ENCODE peak calls at places on chromosomes 2 and 18, in four cellular contexts. T is stimulated activated naive CD4-positive, alpha-beta T cell treated with Interleukin-2 at 50 U/mL for 16 hours; A is SHP77; E is A549. S is an unnamed sample.

GRCh38 chr2:69989422-69990128 is 28.1 kb upstream of the ASPRV1 start:
- DNase-seq in T (no peak), A (no peak), E (no peak), S (no peak)

GRCh38 chr2:157746234-157746950 is 117.7 kb upstream of the ACVR1C start:
- DNase-seq in T (no peak), A (no peak), E (no peak), S (no peak)

GRCh38 chr2:187617925-187618324 is 63.7 kb upstream of the TFPI start:
- DNase-seq in T (no peak), A (no peak), E (no peak), S (no peak)

GRCh38 chr18:36593001-36593400 is 235.8 kb downstream of the TPGS2 start:
- DNase-seq in T (no peak), A (no peak), E (no peak), S (no peak)

GRCh38 chr2:218448934-218449333 is 30.0 kb downstream of the VIL1 start:
- DNase-seq in T (no peak), A (peak; percentile 5), E (peak; percentile 70), S (no peak)

GRCh38 chr2:217086038-217086522 is 226.2 kb upstream of the TNP1 start:
- DNase-seq in T (no peak), A (no peak), E (no peak), S (no peak)

GRCh38 chr2:135663148-135663700 is 78.4 kb upstream of the UBXN4 start:
- DNase-seq in T (no peak), A (no peak), E (no peak), S (no peak)

GRCh38 chr2:115083216-115083615 is 640.8 kb downstream of the DPP10 start:
- DNase-seq in T (no peak), A (no peak), E (no peak), S (no peak)

GRCh38 chr2:128736689-128737545 is 418.2 kb upstream of the HS6ST1 start:
- DNase-seq in T (peak; percentile 11), A (peak; percentile 38), E (peak; percentile 65), S (peak; percentile 96)

GRCh38 chr18:55396267-55396905 is 191.6 kb downstream of the TCF4 start:
- DNase-seq in T (no peak), A (no peak), E (no peak), S (no peak)

GRCh38 chr18:54947115-54947514 is 12.1 kb downstream of the CCDC68 start:
- DNase-seq in T (no peak), A (no peak), E (peak; percentile 19), S (no peak)

GRCh38 chr2:189639003-189639609 is 22.2 kb upstream of the ASNSD1 start:
- DNase-seq in T (no peak), A (no peak), E (no peak), S (no peak)

GRCh38 chr18:34696681-34697080 is 13.4 kb upstream of the DTNA start:
- DNase-seq in T (no peak), A (no peak), E (no peak), S (no peak)

GRCh38 chr2:197972587-197972986 is 168.2 kb downstream of the PLCL1 start:
- DNase-seq in T (no peak), A (no peak), E (no peak), S (no peak)

GRCh38 chr2:42256502-42256901 is 87.3 kb downstream of the EML4 start:
- DNase-seq in T (no peak), A (no peak), E (no peak), S (no peak)

GRCh38 chr2:162422894-162423293 is 79.0 kb downstream of the GCA start:
- DNase-seq in T (no peak), A (no peak), E (no peak), S (no peak)

GRCh38 chr2:165610591-165611029 is 141.1 kb downstream of the CSRNP3 start:
- DNase-seq in T (no peak), A (peak; percentile 64), E (no peak), S (no peak)

GRCh38 chr2:75294362-75294761 is 95.0 kb upstream of the TACR1 start:
- DNase-seq in T (no peak), A (no peak), E (no peak), S (no peak)

GRCh38 chr18:12741351-12741750 is 38.5 kb downstream of the PSMG2 start:
- DNase-seq in T (no peak), A (no peak), E (peak; percentile 80), S (no peak)

S was measured in lower leg skin.